ENCODE peak calls at places on chromosome 19, in seven cellular contexts. K, V, H, G, M, C and I are unnamed samples. For H3K9me3, the result is how much of the 10 kb centered on the place peaks cover.

GRCh38 chr19:5108123-5108613 is 139.3 kb downstream of the KDM4B start:
- DNase-seq in K (no peak), V (peak), H (no peak), G (no peak), M (no peak), C (no peak), I (no peak)

GRCh38 chr19:10603084-10603872 is 16.2 kb upstream of the AP1M2 start:
- DNase-seq in K (peak), V (peak), H (peak), G (no peak), M (no peak), C (peak), I (no peak)

GRCh38 chr19:680287-681028 is 4.3 kb downstream of the FSTL3 start:
- DNase-seq in K (peak), V (peak), H (peak), G (peak), M (peak), C (peak), I (peak)

GRCh38 chr19:56423276-56423984 is 19.3 kb downstream of the ZNF583 start:
- DNase-seq in K (no peak), V (no peak), H (no peak), G (no peak), M (no peak), C (no peak), I (peak)

GRCh38 chr19:39953915-39954314 is 17.1 kb upstream of the PSMC4 start:
- DNase-seq in K (no peak), V (no peak), H (no peak), G (no peak), M (no peak), C (no peak), I (no peak)

GRCh38 chr19:49387936-49388372 is at the start of gene KASH5:
- DNase-seq in K (no peak), V (peak), H (peak), G (peak), M (no peak), C (no peak), I (no peak)

GRCh38 chr19:31334101-31334848 is 15.0 kb downstream of the TSHZ3 start:
- DNase-seq in K (no peak), V (no peak), H (no peak), G (peak), M (no peak), C (no peak), I (peak)

GRCh38 chr19:34500656-34501120 is 19.1 kb downstream of the WTIP start:
- DNase-seq in K (no peak), V (no peak), H (no peak), G (no peak), M (no peak), C (no peak), I (no peak)

GRCh38 chr19:50173144-50173543 is 10.1 kb upstream of the IZUMO2 start:
- DNase-seq in K (no peak), V (no peak), H (no peak), G (peak), M (no peak), C (peak), I (no peak)

GRCh38 chr19:31113250-31113685 is 236.0 kb downstream of the TSHZ3 start:
- DNase-seq in K (no peak), V (no peak), H (no peak), G (peak), M (no peak), C (no peak), I (peak)

GRCh38 chr19:1941146-1942077 is at the start of gene CSNK1G2:
- DNase-seq in K (no peak), V (no peak), H (no peak), G (no peak), M (no peak), C (no peak), I (peak)

GRCh38 chr19:38304866-38305429 is 897 bp downstream of the C19orf33 start:
- DNase-seq in K (peak), V (peak), H (no peak), G (peak), M (peak), C (peak), I (no peak)

GRCh38 chr19:54324071-54324470 is 11.1 kb upstream of the LILRA5 start:
- DNase-seq in K (no peak), V (no peak), H (no peak), G (no peak), M (no peak), C (no peak), I (no peak)

GRCh38 chr19:49638360-49638759 is 1.6 kb downstream of the RRAS start:
- DNase-seq in K (peak), V (no peak), H (no peak), G (no peak), M (no peak), C (no peak), I (peak)

GRCh38 chr19:15330801-15331418 is 1.4 kb downstream of the BRD4 start:
- DNase-seq in K (peak), V (peak), H (peak), G (peak), M (no peak), C (peak), I (peak)

GRCh38 chr19:18428837-18429674 is 8.9 kb downstream of the ISYNA1 start:
- DNase-seq in K (peak), V (peak), H (peak), G (no peak), M (no peak), C (peak), I (peak)

GRCh38 chr19:16957151-16957662 is 68.4 kb downstream of the F2RL3 start:
- DNase-seq in K (no peak), V (no peak), H (no peak), G (peak), M (no peak), C (no peak), I (no peak)

GRCh38 chr19:10808937-10809655 is 26.9 kb downstream of the TMED1 start:
- DNase-seq in K (no peak), V (no peak), H (no peak), G (peak), M (peak), C (peak), I (peak)

GRCh38 chr19:9406798-9407352 is 28.5 kb downstream of the ZNF266 start:
- DNase-seq in K (no peak), V (peak), H (no peak), G (no peak), M (no peak), C (no peak), I (peak)

GRCh38 chr19:48993175-48994034 is at the start of the genes GYS1 and RUVBL2:
- DNase-seq in K (peak), V (peak), H (peak), G (peak), M (peak), C (peak), I (peak)

GRCh38 chr19:39126312-39126561 is 651 bp downstream of the PAK4 start:
- DNase-seq in K (no peak), V (no peak), H (no peak), G (no peak), M (no peak), C (no peak), I (no peak)

GRCh38 chr19:54418030-54418929 is 3.0 kb downstream of the TTYH1 start:
- DNase-seq in K (peak), V (no peak), H (no peak), G (no peak), M (no peak), C (no peak), I (peak)

GRCh38 chr19:6766357-6767080 is 716 bp downstream of the SH2D3A start:
- DNase-seq in K (no peak), V (no peak), H (peak), G (no peak), M (no peak), C (no peak), I (no peak)

GRCh38 chr19:5308471-5309437 is 31.9 kb downstream of the PTPRS start:
- DNase-seq in K (no peak), V (peak), H (peak), G (no peak), M (peak), C (peak), I (peak)

GRCh38 chr19:1671716-1672037 is 19.3 kb upstream of the TCF3 start:
- DNase-seq in K (no peak), V (no peak), H (peak), G (no peak), M (no peak), C (no peak), I (no peak)

GRCh38 chr19:1992759-1993260 is 22.7 kb downstream of the BTBD2 start:
- DNase-seq in K (peak), V (peak), H (peak), G (peak), M (no peak), C (peak), I (peak)

GRCh38 chr19:19539738-19540703 is 2.0 kb downstream of the CILP2 start:
- DNase-seq in K (peak), V (peak), H (peak), G (peak), M (peak), C (peak), I (peak)

GRCh38 chr19:15213715-15214381 is 13.1 kb upstream of the NOTCH3 start:
- DNase-seq in K (no peak), V (no peak), H (no peak), G (no peak), M (no peak), C (no peak), I (no peak)

GRCh38 chr19:18975011-18975410 is 34.0 kb upstream of the HOMER3 start:
- DNase-seq in K (no peak), V (no peak), H (no peak), G (peak), M (no peak), C (no peak), I (peak)

GRCh38 chr19:49014870-49015255 is 2.0 kb downstream of the LHB start:
- DNase-seq in K (no peak), V (no peak), H (no peak), G (no peak), M (no peak), C (no peak), I (no peak)

GRCh38 chr19:39840492-39840891 is 5.7 kb downstream of the FBL start:
- DNase-seq in K (no peak), V (no peak), H (no peak), G (no peak), M (no peak), C (no peak), I (no peak)

GRCh38 chr19:53466726-53467125 is 807 bp upstream of the ZNF813 start:
- DNase-seq in K (peak), V (peak), H (no peak), G (no peak), M (no peak), C (peak), I (peak)

GRCh38 chr19:7647156-7647555 is 10.2 kb downstream of the STXBP2 start:
- DNase-seq in K (no peak), V (peak), H (no peak), G (no peak), M (no peak), C (no peak), I (no peak)

GRCh38 chr19:29188704-29189375 is 24.1 kb downstream of the UQCRFS1 start:
- DNase-seq in K (no peak), V (no peak), H (no peak), G (no peak), M (no peak), C (peak), I (no peak)

GRCh38 chr19:1912760-1913505 is 7.7 kb downstream of the ADAT3 start:
- DNase-seq in K (no peak), V (no peak), H (no peak), G (no peak), M (no peak), C (no peak), I (no peak)

GRCh38 chr19:58037927-58038687 is 4.3 kb downstream of the ZSCAN1 start:
- DNase-seq in K (peak), V (no peak), H (no peak), G (no peak), M (no peak), C (no peak), I (peak)
- H3K9me3 ChIP-seq in K (under half), V (under half), H (under half), G (under half), M (under half), C (under half), I (under half)

GRCh38 chr19:47240561-47240960 is 9.6 kb upstream of the BBC3 start:
- DNase-seq in K (no peak), V (no peak), H (no peak), G (no peak), M (no peak), C (no peak), I (no peak)
- H3K4me2 ChIP-seq in K (peak), V (peak), H (peak), G (peak), M (peak), C (peak), I (no peak)

GRCh38 chr19:47719047-47719885 is 6.0 kb downstream of the EHD2 start:
- DNase-seq in K (no peak), V (peak), H (no peak), G (no peak), M (no peak), C (peak), I (peak)
- TF ChIP-seq EZH2phosphoT487 in K (no peak), V (no peak), H (no peak), G (no peak), M (no peak), C (no peak), I (no peak)

DNA sequence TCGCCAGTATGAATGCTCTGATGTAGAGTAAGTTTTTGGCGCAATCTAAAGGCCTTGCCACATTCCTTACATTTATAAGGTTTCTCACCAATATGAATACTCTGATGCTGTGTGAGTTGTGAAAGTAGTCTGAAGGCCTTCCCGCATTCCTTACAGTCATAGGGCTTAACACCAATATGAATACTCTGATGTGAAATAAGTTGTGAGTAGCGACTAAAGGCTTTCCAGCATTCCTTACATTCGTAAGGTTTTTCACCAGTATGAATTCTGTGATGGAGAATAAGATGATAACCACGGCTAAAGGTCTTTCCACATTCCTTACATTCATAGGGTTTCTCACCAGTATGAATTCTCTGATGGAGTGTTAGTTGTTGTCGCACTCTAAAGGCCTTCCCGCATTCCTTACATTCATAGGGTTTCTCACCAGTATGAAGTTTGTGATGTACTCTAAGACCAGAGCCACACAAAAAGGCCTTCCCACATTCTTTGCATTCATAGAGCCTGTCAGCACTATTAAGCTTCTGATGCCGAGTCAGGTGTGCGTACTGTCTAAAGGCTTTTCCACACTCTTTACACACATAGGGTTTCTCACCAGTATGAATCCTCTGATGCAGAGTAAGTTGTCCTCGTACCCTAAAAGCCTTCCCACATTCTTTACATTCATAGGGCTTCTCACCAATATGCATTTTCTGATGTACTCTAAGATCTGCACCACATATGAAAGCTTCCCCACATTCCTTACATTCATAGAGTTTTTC is 14.1 kb upstream of the ZFP14 start:
- DNase-seq in K (no peak), V (no peak), H (no peak), G (no peak), M (no peak), C (no peak), I (no peak)
- H3K9me3 ChIP-seq in K (under half), V (under half), H (half or more), G (under half), M (under half), C (half or more), I (under half)